ENCODE peak calls at places on chromosomes 7 and 10, in nine cellular contexts. One of them, this sample, is unnamed.

GRCh38 chr7:56537952-56538351 is 421.7 kb upstream of the NUPR2 start:
- DNase-seq in cardiac fibroblast: no peak
- DNase-seq in A549: no peak
- DNase-seq in HL-60: no peak
- DNase-seq in transverse colon: no peak
- DNase-seq in fibroblast of mammary gland: no peak
- DNase-seq in uterus: peak; percentile 31
- DNase-seq in naive thymus-derived CD4-positive, alpha-beta T cell: no peak
- DNase-seq in Karpas-422: no peak
- DNase-seq in this sample: no peak

GRCh38 chr7:128056901-128057300 is 25.7 kb upstream of the LRRC4 start:
- DNase-seq in cardiac fibroblast: peak; percentile 83
- DNase-seq in A549: no peak
- DNase-seq in HL-60: no peak
- DNase-seq in transverse colon: no peak
- DNase-seq in fibroblast of mammary gland: peak; percentile 55
- DNase-seq in uterus: no peak
- DNase-seq in naive thymus-derived CD4-positive, alpha-beta T cell: no peak
- DNase-seq in Karpas-422: no peak
- DNase-seq in this sample: no peak

GRCh38 chr10:104323721-104324686 is 14.3 kb downstream of the ITPRIP start:
- DNase-seq in cardiac fibroblast: no peak
- DNase-seq in A549: no peak
- DNase-seq in HL-60: peak; percentile 91
- DNase-seq in transverse colon: no peak
- DNase-seq in fibroblast of mammary gland: peak; percentile 12
- DNase-seq in uterus: no peak
- DNase-seq in naive thymus-derived CD4-positive, alpha-beta T cell: no peak
- DNase-seq in Karpas-422: no peak
- DNase-seq in this sample: no peak

GRCh38 chr10:3961082-3961481 is 176.1 kb upstream of the KLF6 start:
- DNase-seq in cardiac fibroblast: no peak
- DNase-seq in A549: no peak
- DNase-seq in HL-60: no peak
- DNase-seq in transverse colon: no peak
- DNase-seq in fibroblast of mammary gland: no peak
- DNase-seq in uterus: no peak
- DNase-seq in naive thymus-derived CD4-positive, alpha-beta T cell: no peak
- DNase-seq in Karpas-422: peak; percentile 94
- DNase-seq in this sample: peak; percentile 49

GRCh38 chr10:114730291-114730690 is 72.2 kb upstream of the ABLIM1 start:
- DNase-seq in cardiac fibroblast: no peak
- DNase-seq in A549: no peak
- DNase-seq in HL-60: no peak
- DNase-seq in transverse colon: no peak
- DNase-seq in fibroblast of mammary gland: no peak
- DNase-seq in uterus: no peak
- DNase-seq in naive thymus-derived CD4-positive, alpha-beta T cell: no peak
- DNase-seq in Karpas-422: no peak
- DNase-seq in this sample: no peak

GRCh38 chr7:45199506-45199905 is 41.9 kb downstream of the RAMP3 start:
- DNase-seq in cardiac fibroblast: no peak
- DNase-seq in A549: no peak
- DNase-seq in HL-60: no peak
- DNase-seq in transverse colon: no peak
- DNase-seq in fibroblast of mammary gland: no peak
- DNase-seq in uterus: no peak
- DNase-seq in naive thymus-derived CD4-positive, alpha-beta T cell: no peak
- DNase-seq in Karpas-422: no peak
- DNase-seq in this sample: no peak

GRCh38 chr7:12643001-12643400 is 44.4 kb upstream of the ARL4A start:
- DNase-seq in cardiac fibroblast: no peak
- DNase-seq in A549: no peak
- DNase-seq in HL-60: no peak
- DNase-seq in transverse colon: no peak
- DNase-seq in fibroblast of mammary gland: no peak
- DNase-seq in uterus: no peak
- DNase-seq in naive thymus-derived CD4-positive, alpha-beta T cell: no peak
- DNase-seq in Karpas-422: no peak
- DNase-seq in this sample: no peak

GRCh38 chr10:14953452-14954000 is 370 bp downstream of the DCLRE1C start:
- DNase-seq in cardiac fibroblast: peak; percentile 64
- DNase-seq in A549: peak; percentile 57
- DNase-seq in HL-60: no peak
- DNase-seq in transverse colon: peak; percentile 61
- DNase-seq in fibroblast of mammary gland: peak; percentile 76
- DNase-seq in uterus: no peak
- DNase-seq in naive thymus-derived CD4-positive, alpha-beta T cell: no peak
- DNase-seq in Karpas-422: peak; percentile 62
- DNase-seq in this sample: no peak

GRCh38 chr7:127107601-127108007 is 145.1 kb downstream of the GRM8 start:
- DNase-seq in cardiac fibroblast: peak; percentile 50
- DNase-seq in A549: peak; percentile 30
- DNase-seq in HL-60: peak; percentile 51
- DNase-seq in transverse colon: peak; percentile 38
- DNase-seq in fibroblast of mammary gland: peak; percentile 46
- DNase-seq in uterus: no peak
- DNase-seq in naive thymus-derived CD4-positive, alpha-beta T cell: no peak
- DNase-seq in Karpas-422: peak; percentile 80
- DNase-seq in this sample: no peak

GRCh38 chr10:50508315-50509051 is 115.3 kb downstream of the SGMS1 start:
- DNase-seq in cardiac fibroblast: no peak
- DNase-seq in A549: no peak
- DNase-seq in HL-60: no peak
- DNase-seq in transverse colon: no peak
- DNase-seq in fibroblast of mammary gland: no peak
- DNase-seq in uterus: no peak
- DNase-seq in naive thymus-derived CD4-positive, alpha-beta T cell: no peak
- DNase-seq in Karpas-422: no peak
- DNase-seq in this sample: peak; percentile 55

DNA sequence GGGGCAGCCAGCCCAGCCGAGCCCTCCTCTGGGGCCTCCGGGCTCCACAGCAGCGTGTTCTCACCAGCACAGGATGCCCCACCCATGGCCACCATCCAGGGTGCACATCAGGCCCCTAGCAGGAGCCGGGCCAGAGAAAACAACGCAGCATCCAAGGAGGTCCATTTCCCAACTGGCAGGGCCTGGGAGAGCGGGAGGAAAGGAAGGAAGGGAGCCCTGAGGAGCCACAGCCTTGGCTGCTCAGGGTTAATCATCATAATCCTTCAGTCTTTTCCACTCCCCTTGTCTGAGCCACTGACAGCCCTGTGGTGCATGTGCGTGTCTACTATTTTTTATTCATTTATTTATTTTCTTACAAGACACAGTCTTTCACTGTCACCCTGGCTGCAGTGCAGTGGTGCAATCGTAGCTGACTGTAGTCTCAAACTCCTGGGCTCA is 3.6 kb downstream of the PLAC9 start:
- DNase-seq in cardiac fibroblast: peak; percentile 98
- DNase-seq in A549: no peak
- DNase-seq in HL-60: no peak
- DNase-seq in transverse colon: no peak
- DNase-seq in fibroblast of mammary gland: peak; percentile 99
- DNase-seq in uterus: peak; percentile 87
- DNase-seq in naive thymus-derived CD4-positive, alpha-beta T cell: no peak
- DNase-seq in Karpas-422: no peak
- DNase-seq in this sample: no peak
- H3K4me3 ChIP-seq in cardiac fibroblast: no peak overlapping the region
- H3K4me3 ChIP-seq in A549: no peak overlapping the region
- H3K4me3 ChIP-seq in HL-60: no peak overlapping the region
- H3K4me3 ChIP-seq in transverse colon: no peak overlapping the region
- H3K4me3 ChIP-seq in fibroblast of mammary gland: no peak overlapping the region
- H3K4me3 ChIP-seq in uterus: no peak overlapping the region
- H3K4me3 ChIP-seq in naive thymus-derived CD4-positive, alpha-beta T cell: no peak overlapping the region
- H3K4me3 ChIP-seq in Karpas-422: no peak overlapping the region
- H3K4me3 ChIP-seq in this sample: no peak overlapping the region

GRCh38 chr10:32039745-32040144 is 16.5 kb downstream of the KIF5B start:
- DNase-seq in cardiac fibroblast: no peak
- DNase-seq in A549: no peak
- DNase-seq in HL-60: no peak
- DNase-seq in transverse colon: no peak
- DNase-seq in fibroblast of mammary gland: no peak
- DNase-seq in uterus: no peak
- DNase-seq in naive thymus-derived CD4-positive, alpha-beta T cell: no peak
- DNase-seq in Karpas-422: no peak
- DNase-seq in this sample: no peak
- H3K4me3 ChIP-seq in cardiac fibroblast: no peak overlapping the region
- H3K4me3 ChIP-seq in A549: no peak overlapping the region
- H3K4me3 ChIP-seq in HL-60: no peak overlapping the region
- H3K4me3 ChIP-seq in transverse colon: no peak overlapping the region
- H3K4me3 ChIP-seq in fibroblast of mammary gland: no peak overlapping the region
- H3K4me3 ChIP-seq in uterus: no peak overlapping the region
- H3K4me3 ChIP-seq in naive thymus-derived CD4-positive, alpha-beta T cell: no peak overlapping the region
- H3K4me3 ChIP-seq in Karpas-422: no peak overlapping the region
- H3K4me3 ChIP-seq in this sample: no peak overlapping the region

GRCh38 chr10:133230387-133231195 is 574 bp downstream of the UTF1 start:
- DNase-seq in cardiac fibroblast: no peak
- DNase-seq in A549: no peak
- DNase-seq in HL-60: peak; percentile 75
- DNase-seq in transverse colon: peak; percentile 25
- DNase-seq in fibroblast of mammary gland: no peak
- DNase-seq in uterus: no peak
- DNase-seq in naive thymus-derived CD4-positive, alpha-beta T cell: peak; percentile 7
- DNase-seq in Karpas-422: no peak
- DNase-seq in this sample: no peak

GRCh38 chr10:133230023-133230319 is at the start of gene UTF1:
- DNase-seq in cardiac fibroblast: no peak
- DNase-seq in A549: no peak
- DNase-seq in HL-60: no peak
- DNase-seq in transverse colon: no peak
- DNase-seq in fibroblast of mammary gland: no peak
- DNase-seq in uterus: no peak
- DNase-seq in naive thymus-derived CD4-positive, alpha-beta T cell: peak; percentile 6
- DNase-seq in Karpas-422: no peak
- DNase-seq in this sample: no peak

GRCh38 chr10:133229265-133230022 is 573 bp upstream of the UTF1 start:
- DNase-seq in cardiac fibroblast: no peak
- DNase-seq in A549: no peak
- DNase-seq in HL-60: no peak
- DNase-seq in transverse colon: no peak
- DNase-seq in fibroblast of mammary gland: no peak
- DNase-seq in uterus: no peak
- DNase-seq in naive thymus-derived CD4-positive, alpha-beta T cell: peak; percentile 2
- DNase-seq in Karpas-422: no peak
- DNase-seq in this sample: no peak

GRCh38 chr10:133231946-133232574 is 2.0 kb downstream of the UTF1 start:
- DNase-seq in cardiac fibroblast: no peak
- DNase-seq in A549: no peak
- DNase-seq in HL-60: no peak
- DNase-seq in transverse colon: no peak
- DNase-seq in fibroblast of mammary gland: no peak
- DNase-seq in uterus: no peak
- DNase-seq in naive thymus-derived CD4-positive, alpha-beta T cell: peak; percentile 6
- DNase-seq in Karpas-422: no peak
- DNase-seq in this sample: no peak

GRCh38 chr10:133231244-133231945 is 1.4 kb downstream of the UTF1 start:
- DNase-seq in cardiac fibroblast: no peak
- DNase-seq in A549: no peak
- DNase-seq in HL-60: no peak
- DNase-seq in transverse colon: no peak
- DNase-seq in fibroblast of mammary gland: no peak
- DNase-seq in uterus: no peak
- DNase-seq in naive thymus-derived CD4-positive, alpha-beta T cell: peak; percentile 6
- DNase-seq in Karpas-422: no peak
- DNase-seq in this sample: no peak
- H3K4me3 ChIP-seq in cardiac fibroblast: no peak overlapping the region
- H3K4me3 ChIP-seq in A549: no peak overlapping the region
- H3K4me3 ChIP-seq in HL-60: no peak overlapping the region
- H3K4me3 ChIP-seq in transverse colon: no peak overlapping the region
- H3K4me3 ChIP-seq in fibroblast of mammary gland: no peak overlapping the region
- H3K4me3 ChIP-seq in uterus: no peak overlapping the region
- H3K4me3 ChIP-seq in naive thymus-derived CD4-positive, alpha-beta T cell: no peak overlapping the region
- H3K4me3 ChIP-seq in Karpas-422: no peak overlapping the region
- H3K4me3 ChIP-seq in this sample: no peak overlapping the region

GRCh38 chr10:59833810-59834209 is 72.5 kb downstream of the CCDC6 start:
- DNase-seq in cardiac fibroblast: no peak
- DNase-seq in A549: no peak
- DNase-seq in HL-60: no peak
- DNase-seq in transverse colon: peak; percentile 38
- DNase-seq in fibroblast of mammary gland: no peak
- DNase-seq in uterus: no peak
- DNase-seq in naive thymus-derived CD4-positive, alpha-beta T cell: no peak
- DNase-seq in Karpas-422: no peak
- DNase-seq in this sample: no peak

GRCh38 chr10:59839576-59839975 is 66.8 kb downstream of the CCDC6 start:
- DNase-seq in cardiac fibroblast: peak; percentile 16
- DNase-seq in A549: no peak
- DNase-seq in HL-60: no peak
- DNase-seq in transverse colon: no peak
- DNase-seq in fibroblast of mammary gland: peak; percentile 52
- DNase-seq in uterus: no peak
- DNase-seq in naive thymus-derived CD4-positive, alpha-beta T cell: no peak
- DNase-seq in Karpas-422: no peak
- DNase-seq in this sample: no peak

GRCh38 chr10:59843733-59844132 is 62.6 kb downstream of the CCDC6 start:
- DNase-seq in cardiac fibroblast: no peak
- DNase-seq in A549: no peak
- DNase-seq in HL-60: no peak
- DNase-seq in transverse colon: no peak
- DNase-seq in fibroblast of mammary gland: no peak
- DNase-seq in uterus: no peak
- DNase-seq in naive thymus-derived CD4-positive, alpha-beta T cell: no peak
- DNase-seq in Karpas-422: no peak
- DNase-seq in this sample: no peak

GRCh38 chr10:59838390-59838789 is 68.0 kb downstream of the CCDC6 start:
- DNase-seq in cardiac fibroblast: no peak
- DNase-seq in A549: no peak
- DNase-seq in HL-60: no peak
- DNase-seq in transverse colon: no peak
- DNase-seq in fibroblast of mammary gland: no peak
- DNase-seq in uterus: no peak
- DNase-seq in naive thymus-derived CD4-positive, alpha-beta T cell: no peak
- DNase-seq in Karpas-422: no peak
- DNase-seq in this sample: no peak
- H3K4me3 ChIP-seq in cardiac fibroblast: no peak overlapping the region
- H3K4me3 ChIP-seq in A549: no peak overlapping the region
- H3K4me3 ChIP-seq in HL-60: no peak overlapping the region
- H3K4me3 ChIP-seq in transverse colon: no peak overlapping the region
- H3K4me3 ChIP-seq in fibroblast of mammary gland: no peak overlapping the region
- H3K4me3 ChIP-seq in uterus: no peak overlapping the region
- H3K4me3 ChIP-seq in naive thymus-derived CD4-positive, alpha-beta T cell: no peak overlapping the region
- H3K4me3 ChIP-seq in Karpas-422: no peak overlapping the region
- H3K4me3 ChIP-seq in this sample: no peak overlapping the region

This sample was measured in CD8-positive, alpha-beta T cell.